ENCODE peak calls at places on chromosome 1, in six cellular contexts. X is PC-9; G is testis; P is HFFc6; Y is CD8-positive, alpha-beta T cell; M is mucosa of descending colon. C is an unnamed sample.

GRCh38 chr1:217857061-217857460 is 225.9 kb downstream of the SPATA17 start:
- DNase-seq in M (no peak), Y (no peak), P (no peak), G (no peak), X (no peak), C (no peak)

GRCh38 chr1:41580021-41580420 is 95.5 kb upstream of the EDN2 start:
- DNase-seq in G (no peak), P (no peak), X (no peak), Y (peak; percentile 13), M (no peak), C (no peak)

GRCh38 chr1:27203946-27204345 is 30.5 kb upstream of the WDTC1 start:
- DNase-seq in X (no peak), Y (no peak), M (no peak), G (no peak), P (peak; percentile 16), C (no peak)

GRCh38 chr1:86948212-86948611 is 33.8 kb downstream of the HS2ST1 start:
- DNase-seq in P (no peak), G (peak; percentile 46), Y (no peak), X (no peak), M (no peak), C (no peak)

GRCh38 chr1:220901906-220902305 is 22.7 kb downstream of the HLX start:
- DNase-seq in P (peak; percentile 65), Y (no peak), M (no peak), X (no peak), G (no peak), C (no peak)

GRCh38 chr1:226064168-226064815 is 1.8 kb downstream of the H3-3A start:
- DNase-seq in P (peak; percentile 9), X (no peak), Y (peak; percentile 55), M (no peak), G (no peak), C (no peak)

GRCh38 chr1:244353572-244354091 is 98.1 kb downstream of the ADSS2 start:
- DNase-seq in Y (no peak), X (peak; percentile 91), M (peak; percentile 55), G (no peak), P (peak; percentile 91), C (no peak)

GRCh38 chr1:168416220-168416619 is 127.6 kb downstream of the XCL2 start:
- DNase-seq in P (no peak), M (no peak), G (no peak), Y (no peak), X (no peak), C (no peak)

GRCh38 chr1:4603317-4604110 is 50.9 kb upstream of the AJAP1 start:
- DNase-seq in G (no peak), Y (no peak), P (no peak), M (no peak), X (no peak), C (no peak)

GRCh38 chr1:231724876-231725647 is 98.5 kb downstream of the DISC1 start:
- DNase-seq in X (no peak), P (peak; percentile 10), G (peak; percentile 58), M (no peak), Y (no peak), C (no peak)

GRCh38 chr1:221217029-221217428 is 337.8 kb downstream of the HLX start:
- DNase-seq in P (no peak), G (no peak), M (no peak), X (peak; percentile 59), Y (no peak), C (no peak)

GRCh38 chr1:81877940-81878339 is 77.2 kb downstream of the ADGRL2 start:
- DNase-seq in P (no peak), X (no peak), G (no peak), M (no peak), Y (no peak), C (no peak)

GRCh38 chr1:179743679-179744400 is 749 bp downstream of the FAM163A start:
- DNase-seq in P (no peak), Y (no peak), G (no peak), M (no peak), X (no peak), C (no peak)

GRCh38 chr1:231035799-231036198 is 4.3 kb downstream of the FAM89A start:
- DNase-seq in Y (no peak), P (no peak), X (no peak), G (no peak), M (no peak), C (no peak)

GRCh38 chr1:58497499-58497898 is 49.0 kb downstream of the OMA1 start:
- DNase-seq in X (no peak), G (no peak), P (no peak), Y (no peak), M (no peak), C (no peak)

GRCh38 chr1:114218397-114219237 is 64.9 kb upstream of the SYT6 start:
- DNase-seq in P (no peak), G (no peak), X (no peak), M (no peak), Y (no peak), C (no peak)

GRCh38 chr1:114215426-114215825 is 61.8 kb upstream of the SYT6 start:
- DNase-seq in M (no peak), P (no peak), X (no peak), G (no peak), Y (no peak), C (no peak)

GRCh38 chr1:114216431-114217173 is 62.9 kb upstream of the SYT6 start:
- DNase-seq in G (no peak), P (no peak), X (no peak), M (no peak), Y (no peak), C (no peak)

GRCh38 chr1:114222920-114223319 is 69.3 kb upstream of the SYT6 start:
- DNase-seq in X (no peak), G (no peak), Y (no peak), M (no peak), P (no peak), C (no peak)

GRCh38 chr1:114219247-114219872 is 65.7 kb upstream of the SYT6 start:
- DNase-seq in P (no peak), M (no peak), Y (no peak), G (no peak), X (no peak), C (no peak)
- TF ChIP-seq CTCF in P (no peak), M (no peak), Y (no peak), G (no peak), X (peak; percentile 58), C (no peak)

GRCh38 chr1:9345471-9345870 is 52.8 kb downstream of the SPSB1 start:
- DNase-seq in P (no peak), Y (no peak), X (peak; percentile 58), G (no peak), M (no peak), C (no peak)

GRCh38 chr1:9344426-9345200 is 51.9 kb downstream of the SPSB1 start:
- DNase-seq in Y (no peak), M (no peak), G (no peak), P (no peak), X (peak; percentile 78), C (no peak)

GRCh38 chr1:9349331-9349851 is 56.7 kb downstream of the SPSB1 start:
- DNase-seq in G (no peak), P (no peak), Y (no peak), X (no peak), M (no peak), C (no peak)

GRCh38 chr1:9345922-9346321 is 53.2 kb downstream of the SPSB1 start:
- DNase-seq in G (no peak), M (no peak), Y (no peak), X (peak; percentile 79), P (no peak), C (no peak)

DNA sequence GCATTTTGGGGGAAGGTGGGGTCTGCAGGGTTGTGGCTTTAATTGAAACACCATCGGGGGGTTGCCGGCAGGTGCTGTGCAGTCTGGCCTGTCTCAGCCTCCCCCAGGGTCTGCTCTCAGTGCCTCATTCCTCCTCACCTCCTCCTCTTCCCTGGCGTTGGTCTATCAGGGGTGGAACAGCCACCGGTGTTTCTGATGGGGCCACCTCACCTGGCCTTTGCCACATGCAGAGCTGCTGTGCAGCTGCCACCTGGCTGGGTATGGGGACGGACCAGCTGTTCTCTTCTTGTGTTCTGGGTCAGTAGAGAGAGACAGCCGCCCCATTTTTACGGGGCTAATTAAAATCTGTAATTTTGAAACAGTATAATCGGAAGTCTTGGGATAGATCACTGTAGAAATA is 53.9 kb downstream of the SPSB1 start:
- DNase-seq in X (no peak), P (no peak), M (no peak), Y (no peak), G (no peak), C (no peak)
- TF ChIP-seq CTCF in X (no peak), P (no peak), M (no peak), Y (no peak), G (no peak), C (no peak)

GRCh38 chr1:952201-952600 is 6.9 kb downstream of the NOC2L start:
- DNase-seq in M (no peak), P (no peak), Y (no peak), X (no peak), G (no peak), C (no peak)

GRCh38 chr1:950268-950667 is 8.8 kb downstream of the NOC2L start:
- DNase-seq in M (no peak), P (no peak), G (no peak), X (no peak), Y (no peak), C (no peak)

GRCh38 chr1:950881-951280 is 8.2 kb downstream of the NOC2L start:
- DNase-seq in G (no peak), Y (no peak), X (no peak), P (no peak), M (no peak), C (no peak)

GRCh38 chr1:952603-953002 is 6.5 kb downstream of the NOC2L start:
- DNase-seq in M (no peak), G (no peak), P (no peak), X (no peak), Y (no peak), C (no peak)

GRCh38 chr1:951364-951763 is 7.7 kb downstream of the NOC2L start:
- DNase-seq in G (no peak), Y (no peak), P (peak; percentile 16), X (no peak), M (no peak), C (no peak)
- TF ChIP-seq CTCF in G (no peak), Y (no peak), P (peak; percentile 65), X (no peak), M (no peak), C (no peak)

GRCh38 chr1:187517508-187517907 is 688.8 kb downstream of the PLA2G4A start:
- DNase-seq in M (no peak), G (no peak), X (no peak), Y (no peak), P (no peak), C (no peak)
- TF ChIP-seq CTCF in M (no peak), G (no peak), X (no peak), Y (no peak), P (no peak), C (no peak)